ENCODE peak calls at places on chromosomes 7 and 10, in nine cellular contexts. T is transverse colon, S is tibial artery, O is endodermal cell, N is right cardiac atrium, K is right lobe of liver, D is breast epithelium, M is Caco-2, G is sigmoid colon. A is an unnamed sample.

GRCh38 chr7:150322833-150323681 is at the start of the genes ACTR3C and LRRC61:
- DNase-seq in T (peak; percentile 77), S (no peak), O (peak; percentile 83), N (no peak), K (peak; percentile 82), D (peak; percentile 64), M (peak; percentile 81), G (no peak), A (no peak)

GRCh38 chr10:4013651-4014085 is 228.7 kb upstream of the KLF6 start:
- DNase-seq in T (no peak), S (peak; percentile 26), O (no peak), N (peak; percentile 29), K (no peak), D (no peak), M (no peak), G (no peak), A (no peak)

GRCh38 chr7:16880469-16881034 is 1.2 kb downstream of the AGR3 start:
- DNase-seq in T (peak; percentile 44), S (no peak), O (no peak), N (no peak), K (no peak), D (no peak), M (no peak), G (no peak), A (no peak)

GRCh38 chr7:132503415-132503814 is 72.9 kb downstream of the PLXNA4 start:
- DNase-seq in T (no peak), S (no peak), O (peak; percentile 74), N (no peak), K (no peak), D (no peak), M (no peak), G (no peak), A (no peak)

GRCh38 chr10:95211606-95212279 is 17.7 kb downstream of the ACSM6 start:
- DNase-seq in T (no peak), S (no peak), O (no peak), N (no peak), K (no peak), D (no peak), M (no peak), G (no peak), A (no peak)

GRCh38 chr7:115178831-115179230 is 256.9 kb downstream of the MDFIC start:
- DNase-seq in T (no peak), S (no peak), O (no peak), N (no peak), K (no peak), D (no peak), M (no peak), G (no peak), A (no peak)

GRCh38 chr7:29723599-29723998 is 82.7 kb upstream of the WIPF3 start:
- DNase-seq in T (no peak), S (no peak), O (no peak), N (no peak), K (no peak), D (no peak), M (no peak), G (no peak), A (no peak)

GRCh38 chr7:92633211-92633906 is 43.2 kb upstream of the FAM133B start:
- DNase-seq in T (no peak), S (peak; percentile 28), O (no peak), N (no peak), K (no peak), D (no peak), M (no peak), G (no peak), A (no peak)

GRCh38 chr7:42886866-42887509 is 24.9 kb downstream of the C7orf25 start:
- DNase-seq in T (no peak), S (no peak), O (no peak), N (no peak), K (no peak), D (no peak), M (no peak), G (no peak), A (no peak)

GRCh38 chr7:152636436-152636835 is 39.5 kb downstream of the XRCC2 start:
- DNase-seq in T (no peak), S (no peak), O (no peak), N (no peak), K (no peak), D (no peak), M (no peak), G (no peak), A (no peak)

DNA sequence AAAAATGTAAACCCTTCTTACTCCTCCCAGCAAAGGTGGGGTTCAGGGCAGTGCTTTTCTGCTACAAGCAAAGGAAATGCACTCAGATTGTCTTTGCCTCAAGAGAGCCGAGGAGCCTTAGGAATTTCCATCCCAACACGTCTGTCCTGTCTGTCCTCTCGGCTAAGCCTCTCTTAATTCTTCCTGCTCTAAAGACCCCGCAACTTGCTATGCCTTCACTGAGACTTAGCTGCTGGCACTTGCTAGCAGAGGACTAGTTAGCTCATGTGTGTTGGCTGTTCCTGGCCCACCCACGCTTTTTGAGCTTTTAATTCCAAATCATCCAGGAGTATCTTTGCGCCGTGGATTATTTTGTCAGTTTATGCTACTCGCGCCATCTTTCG is 481 bp upstream of the NPM3 start:
- DNase-seq in T (no peak), S (no peak), O (peak; percentile 67), N (no peak), K (no peak), D (no peak), M (peak; percentile 19), G (no peak), A (no peak)
- H3K4me1 ChIP-seq in T (peaks cover 25% of the 10 kb centered on the region), S (peaks cover 26% of the 10 kb centered on the region), O (peaks cover 8% of the 10 kb centered on the region), N (peaks cover 3% of the 10 kb centered on the region), K (no peaks in the 10 kb centered on the region), D (peaks cover 8% of the 10 kb centered on the region), M (peaks cover 10% of the 10 kb centered on the region), G (peaks cover 49% of the 10 kb centered on the region), A (peaks cover 62% of the 10 kb centered on the region)

GRCh38 chr10:69455009-69455763 is 3.9 kb downstream of the TSPAN15 start:
- DNase-seq in T (no peak), S (no peak), O (no peak), N (no peak), K (no peak), D (no peak), M (no peak), G (peak; percentile 37), A (no peak)

GRCh38 chr10:69457771-69458237 is 6.5 kb downstream of the TSPAN15 start:
- DNase-seq in T (no peak), S (no peak), O (peak; percentile 22), N (no peak), K (no peak), D (no peak), M (no peak), G (peak; percentile 40), A (no peak)

GRCh38 chr10:69459101-69459805 is 8.0 kb downstream of the TSPAN15 start:
- DNase-seq in T (peak; percentile 66), S (no peak), O (no peak), N (no peak), K (no peak), D (no peak), M (no peak), G (no peak), A (no peak)

GRCh38 chr10:69458426-69459100 is 7.3 kb downstream of the TSPAN15 start:
- DNase-seq in T (peak; percentile 88), S (peak; percentile 62), O (peak; percentile 32), N (no peak), K (no peak), D (no peak), M (peak; percentile 87), G (peak; percentile 71), A (no peak)

GRCh38 chr10:69456880-69457693 is 5.8 kb downstream of the TSPAN15 start:
- DNase-seq in T (no peak), S (no peak), O (peak; percentile 40), N (no peak), K (no peak), D (no peak), M (no peak), G (peak; percentile 56), A (no peak)
- H3K4me1 ChIP-seq in T (peaks cover 59% of the 10 kb centered on the region), S (peaks cover 10% of the 10 kb centered on the region), O (peaks cover 2% of the 10 kb centered on the region), N (peaks cover 13% of the 10 kb centered on the region), K (no peaks in the 10 kb centered on the region), D (no peaks in the 10 kb centered on the region), M (peaks cover 41% of the 10 kb centered on the region), G (peaks cover 91% of the 10 kb centered on the region), A (peaks cover 17% of the 10 kb centered on the region)

GRCh38 chr7:55129409-55130078 is 110.7 kb downstream of the EGFR start:
- DNase-seq in T (peak; percentile 44), S (no peak), O (no peak), N (no peak), K (no peak), D (no peak), M (no peak), G (no peak), A (no peak)
- H3K4me1 ChIP-seq in T (peaks cover 47% of the 10 kb centered on the region), S (peaks cover 69% of the 10 kb centered on the region), O (no peaks in the 10 kb centered on the region), N (peaks cover 47% of the 10 kb centered on the region), K (no peaks in the 10 kb centered on the region), D (peaks cover 5% of the 10 kb centered on the region), M (peaks cover 40% of the 10 kb centered on the region), G (peaks cover 84% of the 10 kb centered on the region), A (no peaks in the 10 kb centered on the region)

GRCh38 chr7:116422651-116423050 is 76.9 kb upstream of the CAV2 start:
- DNase-seq in T (no peak), S (no peak), O (no peak), N (no peak), K (no peak), D (no peak), M (no peak), G (no peak), A (no peak)
- H3K4me1 ChIP-seq in T (peaks cover 3% of the 10 kb centered on the region), S (peaks cover 8% of the 10 kb centered on the region), O (no peaks in the 10 kb centered on the region), N (peaks cover 6% of the 10 kb centered on the region), K (no peaks in the 10 kb centered on the region), D (no peaks in the 10 kb centered on the region), M (peaks cover 9% of the 10 kb centered on the region), G (peaks cover 7% of the 10 kb centered on the region), A (no peaks in the 10 kb centered on the region)

DNA sequence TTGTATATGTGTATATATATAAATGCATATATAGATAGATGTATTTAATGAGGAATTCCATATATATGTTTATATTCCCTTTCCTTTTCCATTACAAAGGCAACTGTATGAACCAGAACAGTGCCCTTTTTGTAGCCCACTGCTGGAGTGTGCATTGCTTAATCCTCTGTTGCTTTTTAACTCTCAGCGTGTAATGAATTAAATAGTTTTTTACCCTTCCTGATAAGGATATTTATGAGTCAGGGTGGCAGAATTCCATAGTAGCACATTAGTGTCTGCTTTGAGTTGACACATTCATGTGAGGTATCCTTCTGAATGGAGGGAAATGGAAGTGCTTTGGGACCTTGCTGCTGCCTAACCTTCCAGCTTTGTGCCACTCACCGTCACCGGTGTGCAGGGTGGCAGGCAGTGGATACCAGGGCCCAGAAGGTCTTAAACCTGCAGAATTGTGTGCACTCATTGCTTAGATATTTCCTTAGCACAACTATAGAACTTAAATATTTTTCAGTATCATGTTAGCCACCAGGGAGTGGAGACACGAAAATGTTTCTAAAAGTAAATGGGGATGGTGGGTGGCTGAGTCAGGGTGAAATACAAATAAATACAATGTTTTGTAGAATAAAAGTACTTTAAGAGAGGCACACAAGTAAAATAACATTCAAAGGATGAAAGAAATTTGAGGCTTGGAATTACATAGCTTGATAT is 117.9 kb downstream of the SND1 start:
- DNase-seq in T (no peak), S (no peak), O (no peak), N (no peak), K (no peak), D (no peak), M (no peak), G (no peak), A (no peak)
- H3K4me1 ChIP-seq in T (no peaks in the 10 kb centered on the region), S (no peaks in the 10 kb centered on the region), O (peaks cover 11% of the 10 kb centered on the region), N (peaks cover 3% of the 10 kb centered on the region), K (no peaks in the 10 kb centered on the region), D (no peaks in the 10 kb centered on the region), M (no peaks in the 10 kb centered on the region), G (peaks cover 15% of the 10 kb centered on the region), A (peaks cover 4% of the 10 kb centered on the region)